ENCODE peak calls at places on chromosomes 13 and 19, in four cellular contexts. One of them, this sample, is unnamed. For H3K27me3, the result is how much of the 10 kb centered on the place peaks cover.

GRCh38 chr13:93963266-93964131 is 516.0 kb downstream of the DCT start:
- DNase-seq in endodermal cell: no peak
- DNase-seq in hepatocyte: peak
- DNase-seq in stomach: no peak
- DNase-seq in this sample: no peak

GRCh38 chr13:77872995-77873394 is 45.6 kb downstream of the EDNRB start:
- DNase-seq in stomach: no peak
- DNase-seq in endodermal cell: no peak
- DNase-seq in hepatocyte: no peak
- DNase-seq in this sample: no peak

GRCh38 chr19:17035842-17036424 is 9.3 kb upstream of the CPAMD8 start:
- DNase-seq in endodermal cell: no peak
- DNase-seq in stomach: peak
- DNase-seq in hepatocyte: no peak
- DNase-seq in this sample: peak

GRCh38 chr19:4066682-4067395 is at the start of gene ZBTB7A:
- DNase-seq in hepatocyte: peak
- DNase-seq in stomach: peak
- DNase-seq in endodermal cell: peak
- DNase-seq in this sample: peak

GRCh38 chr13:113883921-113884804 is 20.3 kb upstream of the GAS6 start:
- DNase-seq in endodermal cell: no peak
- DNase-seq in stomach: no peak
- DNase-seq in hepatocyte: no peak
- DNase-seq in this sample: peak

GRCh38 chr13:42361701-42362100 is 89.7 kb downstream of the AKAP11 start:
- DNase-seq in hepatocyte: no peak
- DNase-seq in stomach: no peak
- DNase-seq in endodermal cell: no peak
- DNase-seq in this sample: no peak

GRCh38 chr13:41231786-41232185 is 31.6 kb downstream of the MTRF1 start:
- DNase-seq in hepatocyte: peak
- DNase-seq in stomach: peak
- DNase-seq in endodermal cell: peak
- DNase-seq in this sample: no peak

GRCh38 chr19:43798546-43799409 is 3.5 kb downstream of the LYPD5 start:
- DNase-seq in hepatocyte: peak
- DNase-seq in stomach: peak
- DNase-seq in endodermal cell: peak
- DNase-seq in this sample: peak

GRCh38 chr19:32404939-32405430 is 585 bp upstream of the DPY19L3 start:
- DNase-seq in hepatocyte: peak
- DNase-seq in endodermal cell: no peak
- DNase-seq in stomach: peak
- DNase-seq in this sample: no peak

GRCh38 chr19:45791744-45792481 is 732 bp downstream of the DMWD start:
- DNase-seq in endodermal cell: no peak
- DNase-seq in stomach: no peak
- DNase-seq in hepatocyte: no peak
- DNase-seq in this sample: no peak

GRCh38 chr19:21434967-21435544 is 38.1 kb downstream of the ZNF493 start:
- DNase-seq in endodermal cell: no peak
- DNase-seq in stomach: no peak
- DNase-seq in hepatocyte: no peak
- DNase-seq in this sample: no peak

GRCh38 chr13:113938716-113939115 is 35.2 kb downstream of the C13orf46 start:
- DNase-seq in stomach: no peak
- DNase-seq in hepatocyte: no peak
- DNase-seq in endodermal cell: no peak
- DNase-seq in this sample: peak

GRCh38 chr13:44812818-44813217 is 176.5 kb downstream of the NUFIP1 start:
- DNase-seq in endodermal cell: peak
- DNase-seq in stomach: no peak
- DNase-seq in hepatocyte: no peak
- DNase-seq in this sample: no peak

GRCh38 chr19:55474269-55475265 is 1.9 kb upstream of the ZNF628 start:
- DNase-seq in hepatocyte: no peak
- DNase-seq in endodermal cell: peak
- DNase-seq in stomach: no peak
- DNase-seq in this sample: no peak

GRCh38 chr13:112249644-112250610 is 126.2 kb upstream of the SPACA7 start:
- DNase-seq in stomach: no peak
- DNase-seq in endodermal cell: peak
- DNase-seq in hepatocyte: no peak
- DNase-seq in this sample: peak

GRCh38 chr19:36331353-36332228 is 47.4 kb downstream of the ZFP14 start:
- DNase-seq in hepatocyte: peak
- DNase-seq in stomach: peak
- DNase-seq in endodermal cell: peak
- DNase-seq in this sample: peak

GRCh38 chr13:73065665-73066350 is 7.0 kb downstream of the KLF5 start:
- DNase-seq in endodermal cell: no peak
- DNase-seq in stomach: no peak
- DNase-seq in hepatocyte: peak
- DNase-seq in this sample: no peak

GRCh38 chr13:38979891-38980627 is 10.6 kb downstream of the STOML3 start:
- DNase-seq in hepatocyte: peak
- DNase-seq in stomach: no peak
- DNase-seq in endodermal cell: no peak
- DNase-seq in this sample: peak

GRCh38 chr19:16615788-16616187 is 12.2 kb downstream of the MED26 start:
- DNase-seq in hepatocyte: no peak
- DNase-seq in stomach: no peak
- DNase-seq in endodermal cell: peak
- DNase-seq in this sample: peak

GRCh38 chr13:105153626-105154025 is 1381.8 kb downstream of the EFNB2 start:
- DNase-seq in endodermal cell: no peak
- DNase-seq in hepatocyte: no peak
- DNase-seq in stomach: no peak
- DNase-seq in this sample: no peak

GRCh38 chr13:100363874-100364273 is 224.7 kb downstream of the GGACT start:
- DNase-seq in hepatocyte: no peak
- DNase-seq in endodermal cell: no peak
- DNase-seq in stomach: no peak
- DNase-seq in this sample: no peak

GRCh38 chr19:35140898-35141626 is 2.0 kb upstream of the FXYD7 start:
- DNase-seq in stomach: peak
- DNase-seq in endodermal cell: peak
- DNase-seq in hepatocyte: peak
- DNase-seq in this sample: peak

GRCh38 chr13:112690242-112690943 is 555 bp downstream of the ATP11A start:
- DNase-seq in hepatocyte: peak
- DNase-seq in stomach: peak
- DNase-seq in endodermal cell: peak
- DNase-seq in this sample: peak

GRCh38 chr13:67143544-67144115 is 86.5 kb downstream of the PCDH9 start:
- DNase-seq in hepatocyte: no peak
- DNase-seq in stomach: no peak
- DNase-seq in endodermal cell: no peak
- DNase-seq in this sample: no peak

GRCh38 chr19:4172861-4173473 is 9.4 kb downstream of the SIRT6 start:
- DNase-seq in hepatocyte: peak
- DNase-seq in stomach: peak
- DNase-seq in endodermal cell: peak
- DNase-seq in this sample: peak

GRCh38 chr19:307793-308420 is 16.7 kb upstream of the PLPP2 start:
- DNase-seq in stomach: no peak
- DNase-seq in endodermal cell: no peak
- DNase-seq in hepatocyte: no peak
- DNase-seq in this sample: peak

GRCh38 chr13:30832845-30833332 is 73.2 kb upstream of the MEDAG start:
- DNase-seq in hepatocyte: peak
- DNase-seq in endodermal cell: peak
- DNase-seq in stomach: peak
- DNase-seq in this sample: peak

GRCh38 chr19:51341976-51342580 is at the start of gene VSIG10L:
- DNase-seq in stomach: no peak
- DNase-seq in hepatocyte: no peak
- DNase-seq in endodermal cell: peak
- DNase-seq in this sample: no peak

GRCh38 chr13:51282322-51282721 is 57.2 kb upstream of the SERPINE3 start:
- DNase-seq in hepatocyte: no peak
- DNase-seq in stomach: peak
- DNase-seq in endodermal cell: peak
- DNase-seq in this sample: no peak

GRCh38 chr13:21233086-21233485 is 56.6 kb downstream of the MRPL57 start:
- DNase-seq in stomach: no peak
- DNase-seq in hepatocyte: no peak
- DNase-seq in endodermal cell: no peak
- DNase-seq in this sample: no peak

GRCh38 chr19:20422216-20422615 is 143.4 kb downstream of the ZNF737 start:
- DNase-seq in endodermal cell: no peak
- DNase-seq in stomach: no peak
- DNase-seq in hepatocyte: peak
- DNase-seq in this sample: no peak

GRCh38 chr19:20423381-20424207 is 142.0 kb downstream of the ZNF737 start:
- DNase-seq in stomach: peak
- DNase-seq in hepatocyte: peak
- DNase-seq in endodermal cell: peak
- DNase-seq in this sample: peak

DNA sequence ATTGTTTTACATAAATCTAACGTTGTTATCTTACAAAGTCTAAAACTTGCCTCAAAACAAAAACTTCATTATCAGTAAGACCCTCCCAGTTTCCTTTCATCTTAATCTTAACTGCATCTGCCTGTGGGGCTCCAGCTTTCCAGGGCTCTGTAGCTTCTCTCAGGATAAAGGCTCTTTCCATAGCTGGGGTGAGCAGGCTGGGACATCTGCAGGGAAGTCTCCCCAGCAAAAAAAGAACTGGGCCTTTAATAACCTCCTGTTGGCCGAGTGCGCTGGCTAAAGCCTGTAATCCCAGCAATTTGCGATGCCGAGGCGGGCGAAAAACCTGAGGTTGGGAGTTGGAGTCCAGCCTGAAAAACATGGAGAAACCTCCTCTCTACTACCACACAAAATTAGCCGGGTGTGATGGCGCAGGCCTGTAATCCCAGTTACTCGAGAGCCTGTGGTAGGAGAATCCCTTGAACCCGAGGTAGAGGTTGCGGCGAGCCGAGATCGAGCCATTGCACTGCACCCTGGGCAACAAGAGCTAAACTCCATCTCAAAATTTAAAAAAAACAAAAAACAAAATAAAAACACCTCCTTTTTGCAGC is 142.9 kb downstream of the ZNF737 start:
- DNase-seq in hepatocyte: peak
- DNase-seq in endodermal cell: peak
- DNase-seq in stomach: no peak
- DNase-seq in this sample: no peak
- H3K4me3 ChIP-seq in hepatocyte: peak
- H3K4me3 ChIP-seq in endodermal cell: peak
- H3K4me3 ChIP-seq in stomach: peak
- H3K4me3 ChIP-seq in this sample: no peak

DNA sequence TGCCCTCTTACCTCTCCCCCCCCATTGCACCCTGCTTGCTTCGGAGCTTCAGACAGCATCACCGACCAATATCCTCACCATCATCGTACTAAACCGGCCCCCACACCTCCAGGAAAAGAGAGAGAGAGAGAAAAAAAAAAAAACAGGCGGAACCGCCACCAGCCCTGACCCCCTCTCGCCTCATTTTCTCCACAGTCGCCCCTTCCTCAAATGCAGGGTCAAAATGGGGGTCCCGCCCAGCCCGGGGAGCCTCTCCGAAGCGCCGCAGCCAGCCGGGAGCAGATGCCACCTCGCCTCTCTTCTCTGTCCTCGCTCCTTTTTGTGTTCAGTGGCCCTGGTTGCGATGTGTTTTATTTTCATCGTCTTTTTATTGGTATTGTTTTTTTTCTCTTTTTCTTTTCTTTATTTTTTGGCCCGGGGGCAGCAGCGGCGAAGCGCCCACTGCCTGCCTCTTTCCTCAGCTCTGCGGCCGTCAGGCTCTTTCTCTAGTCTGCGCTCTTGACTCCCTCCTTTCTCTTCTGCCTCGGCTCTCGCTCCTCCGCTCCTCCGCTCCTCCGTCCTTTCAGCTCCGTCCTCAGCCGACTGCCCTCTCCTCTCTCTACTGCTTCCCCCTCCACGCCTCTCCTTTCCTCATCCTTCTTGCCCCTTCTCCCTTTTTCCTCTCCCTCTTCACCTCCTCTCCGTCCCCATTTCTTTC is 41.4 kb downstream of the DEDD2 start:
- DNase-seq in stomach: no peak
- DNase-seq in hepatocyte: peak
- DNase-seq in endodermal cell: peak
- DNase-seq in this sample: peak
- H3K27me3 ChIP-seq in stomach: half or more
- H3K27me3 ChIP-seq in hepatocyte: half or more
- H3K27me3 ChIP-seq in endodermal cell: half or more
- H3K27me3 ChIP-seq in this sample: half or more

DNA sequence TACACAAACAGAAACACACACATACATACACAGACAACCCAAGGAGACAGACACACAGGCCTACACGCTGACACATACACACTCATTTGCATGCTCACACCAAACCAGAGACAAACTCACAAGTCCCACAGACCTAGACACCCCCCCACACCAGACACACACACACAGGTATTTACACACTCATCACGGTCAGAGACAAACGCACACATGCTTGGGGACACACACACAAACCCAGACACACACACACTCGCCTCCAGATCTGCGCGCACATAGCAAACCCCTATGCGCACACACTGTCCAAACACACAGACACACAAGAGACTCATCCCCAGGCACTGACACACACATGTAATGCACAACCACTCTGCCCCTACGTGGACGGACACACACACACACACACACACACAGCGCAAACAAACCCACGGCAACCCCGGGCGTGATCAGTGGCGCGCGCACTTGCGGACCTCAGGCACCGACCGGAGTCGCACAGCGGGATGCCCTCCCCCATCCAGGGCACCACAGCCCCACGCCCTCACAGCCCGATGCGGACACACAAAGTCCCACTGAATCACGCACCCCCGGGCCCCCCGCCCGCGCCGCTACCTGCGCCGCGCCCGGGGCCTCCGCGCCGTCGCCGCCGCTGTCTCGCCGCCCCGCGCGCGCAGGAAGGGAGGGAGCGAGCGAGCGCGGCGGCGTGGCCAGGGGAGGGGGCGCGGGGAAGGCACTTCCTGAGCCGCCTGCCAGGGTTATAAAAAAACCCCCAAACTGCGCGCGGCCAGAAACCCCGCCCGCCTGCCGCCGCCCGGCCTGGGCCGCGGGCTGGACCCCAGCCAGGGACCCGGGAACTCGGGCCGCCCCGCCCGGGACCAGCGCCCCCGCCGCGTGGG is at the start of gene ADAMTS10:
- DNase-seq in stomach: no peak
- DNase-seq in hepatocyte: peak
- DNase-seq in endodermal cell: peak
- DNase-seq in this sample: peak
- H3K4me3 ChIP-seq in stomach: peak
- H3K4me3 ChIP-seq in hepatocyte: peak
- H3K4me3 ChIP-seq in endodermal cell: peak
- H3K4me3 ChIP-seq in this sample: peak

DNA sequence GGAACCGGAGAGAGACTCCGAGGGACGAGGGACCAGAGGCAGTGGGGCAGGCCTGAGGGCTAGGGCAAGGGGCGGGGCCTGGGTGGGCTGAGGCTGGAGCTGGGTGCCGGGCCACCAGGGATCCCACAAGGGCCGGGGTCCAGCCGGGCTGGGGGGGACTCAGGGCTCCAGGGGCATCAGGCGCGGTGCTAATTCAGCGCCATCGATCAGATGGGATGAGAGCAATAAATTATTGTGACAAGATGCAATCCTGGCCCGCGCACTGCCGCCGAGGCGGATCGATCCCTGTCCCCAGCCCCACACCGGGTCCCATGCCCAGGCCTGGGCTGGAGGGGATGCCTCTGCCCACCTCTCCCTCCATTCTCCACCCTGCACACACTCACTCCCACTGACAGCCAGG is 5.7 kb downstream of the ERFL start:
- DNase-seq in stomach: no peak
- DNase-seq in hepatocyte: no peak
- DNase-seq in endodermal cell: no peak
- DNase-seq in this sample: peak
- H3K27me3 ChIP-seq in stomach: half or more
- H3K27me3 ChIP-seq in hepatocyte: half or more
- H3K27me3 ChIP-seq in endodermal cell: half or more
- H3K27me3 ChIP-seq in this sample: half or more

This sample was measured in H7.